ENCODE peak calls at places on chromosomes 6 and 20, in ten cellular contexts. Z is CD8-positive, alpha-beta T cell; A is psoas muscle; W is hepatocyte; N is GM23338; D is prostate gland; F is heart left ventricle; S is PC-3; O is cardiac muscle cell; J is aorta. X is an unnamed sample.

GRCh38 chr6:80269331-80269730 is 162.9 kb downstream of the BCKDHB start:
- DNase-seq in Z (no peak), A (no peak), W (no peak), N (no peak), D (no peak), F (no peak), S (no peak), O (no peak), J (no peak), X (no peak)

GRCh38 chr6:41598670-41599014 is 39.6 kb upstream of the MDFI start:
- DNase-seq in Z (no peak), A (no peak), W (no peak), N (no peak), D (no peak), F (no peak), S (no peak), O (no peak), J (peak; percentile 27), X (peak; percentile 11)

GRCh38 chr20:57414867-57415592 is 23.8 kb downstream of the RBM38 start:
- DNase-seq in Z (no peak), A (no peak), W (no peak), N (no peak), D (no peak), F (no peak), S (peak; percentile 34), O (peak; percentile 30), J (peak; percentile 64), X (no peak)

GRCh38 chr20:54433653-54434052 is 41.7 kb upstream of the DOK5 start:
- DNase-seq in Z (no peak), A (no peak), W (no peak), N (no peak), D (peak; percentile 6), F (no peak), S (no peak), O (no peak), J (no peak), X (no peak)

GRCh38 chr20:45154183-45154582 is 20.5 kb upstream of the PI3 start:
- DNase-seq in Z (no peak), A (no peak), W (no peak), N (peak; percentile 8), D (no peak), F (no peak), S (no peak), O (peak; percentile 40), J (no peak), X (no peak)

GRCh38 chr6:34798057-34798456 is 6.2 kb downstream of the BLTP3A start:
- DNase-seq in Z (no peak), A (no peak), W (no peak), N (no peak), D (no peak), F (no peak), S (no peak), O (no peak), J (no peak), X (no peak)

GRCh38 chr6:90328004-90328403 is 31.4 kb upstream of the BACH2 start:
- DNase-seq in Z (no peak), A (no peak), W (no peak), N (no peak), D (no peak), F (no peak), S (peak; percentile 54), O (no peak), J (no peak), X (no peak)

GRCh38 chr6:113570176-113570575 is 287.0 kb upstream of the MARCKS start:
- DNase-seq in Z (no peak), A (no peak), W (no peak), N (no peak), D (no peak), F (no peak), S (no peak), O (peak; percentile 45), J (no peak), X (no peak)

GRCh38 chr6:85690071-85690470 is 47.4 kb upstream of the SYNCRIP start:
- DNase-seq in Z (no peak), A (no peak), W (no peak), N (no peak), D (no peak), F (no peak), S (no peak), O (no peak), J (no peak), X (no peak)

GRCh38 chr6:48078092-48078491 is 32.9 kb downstream of the PTCHD4 start:
- DNase-seq in Z (no peak), A (no peak), W (no peak), N (no peak), D (no peak), F (no peak), S (peak; percentile 72), O (peak; percentile 20), J (no peak), X (no peak)

GRCh38 chr20:52312131-52312729 is 120.7 kb upstream of the ZFP64 start:
- DNase-seq in Z (peak; percentile 53), A (no peak), W (peak; percentile 79), N (peak; percentile 80), D (peak; percentile 45), F (peak; percentile 25), S (peak; percentile 90), O (peak; percentile 78), J (no peak), X (peak; percentile 16)

GRCh38 chr6:159119835-159120234 is 49.4 kb upstream of the FNDC1 start:
- DNase-seq in Z (no peak), A (no peak), W (no peak), N (no peak), D (no peak), F (no peak), S (no peak), O (no peak), J (no peak), X (no peak)

DNA sequence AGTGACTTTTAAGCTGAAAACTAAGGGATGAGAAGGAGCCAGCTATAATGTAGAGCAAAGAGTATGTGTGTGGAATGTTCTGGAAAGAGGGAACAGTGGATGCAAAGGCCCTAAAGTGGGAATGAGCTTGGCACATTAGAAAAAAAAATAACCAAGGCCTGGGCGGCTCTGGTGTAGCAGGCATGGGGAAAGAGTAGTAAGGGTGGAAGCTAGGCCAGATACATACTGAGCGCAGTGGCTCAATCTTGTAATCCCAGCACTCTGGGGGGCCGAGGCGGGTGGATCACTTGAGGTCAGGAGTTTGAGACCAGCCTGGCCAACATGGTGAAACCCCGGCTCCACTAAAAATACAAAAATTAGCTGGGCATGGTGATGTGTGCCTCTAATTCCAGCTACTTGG is 8.4 kb downstream of the GGT7 start:
- DNase-seq in Z (no peak), A (no peak), W (no peak), N (no peak), D (no peak), F (no peak), S (no peak), O (no peak), J (no peak), X (no peak)
- H3K4me1 ChIP-seq in Z (no peaks in the 10 kb centered on the region), A (peaks cover 25% of the 10 kb centered on the region), W (no peaks in the 10 kb centered on the region), N (peaks cover 8% of the 10 kb centered on the region), D (no peaks in the 10 kb centered on the region), F (no peaks in the 10 kb centered on the region), S (no peaks in the 10 kb centered on the region), O (no peaks in the 10 kb centered on the region), J (no peaks in the 10 kb centered on the region), X (no peaks in the 10 kb centered on the region)

DNA sequence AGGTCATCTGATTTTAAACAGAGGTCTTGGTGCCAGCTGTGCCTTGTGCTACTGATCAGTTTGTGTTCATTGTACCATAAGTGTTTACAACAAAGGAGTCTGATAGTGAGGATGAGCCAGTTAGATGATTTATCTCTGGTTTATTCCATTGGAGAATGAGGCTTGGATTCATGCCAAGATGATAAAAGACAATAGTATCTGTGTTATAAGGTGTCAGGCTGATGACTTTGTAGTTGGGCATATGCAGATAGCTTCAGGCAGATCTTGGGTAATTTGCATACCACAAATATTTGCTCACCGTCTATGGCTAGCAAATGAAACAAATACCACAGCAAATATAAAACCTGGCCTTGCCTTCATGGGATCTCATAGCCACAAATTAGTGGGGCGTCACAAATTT is 43.3 kb upstream of the PHACTR2 start:
- DNase-seq in Z (no peak), A (no peak), W (no peak), N (no peak), D (no peak), F (no peak), S (peak; percentile 9), O (no peak), J (no peak), X (no peak)
- H3K4me1 ChIP-seq in Z (no peaks in the 10 kb centered on the region), A (no peaks in the 10 kb centered on the region), W (no peaks in the 10 kb centered on the region), N (no peaks in the 10 kb centered on the region), D (no peaks in the 10 kb centered on the region), F (no peaks in the 10 kb centered on the region), S (no peaks in the 10 kb centered on the region), O (no peaks in the 10 kb centered on the region), J (peaks cover 2% of the 10 kb centered on the region), X (no peaks in the 10 kb centered on the region)

GRCh38 chr6:4397307-4397706 is 261.9 kb upstream of the ECI2 start:
- DNase-seq in Z (no peak), A (peak; percentile 33), W (no peak), N (no peak), D (no peak), F (no peak), S (no peak), O (no peak), J (no peak), X (no peak)

GRCh38 chr6:4402477-4402976 is 267.2 kb upstream of the ECI2 start:
- DNase-seq in Z (no peak), A (peak; percentile 42), W (no peak), N (no peak), D (no peak), F (peak; percentile 49), S (peak; percentile 93), O (peak; percentile 88), J (no peak), X (no peak)

GRCh38 chr6:4401408-4402367 is 266.3 kb upstream of the ECI2 start:
- DNase-seq in Z (no peak), A (peak; percentile 30), W (no peak), N (no peak), D (no peak), F (peak; percentile 31), S (peak; percentile 89), O (peak; percentile 32), J (no peak), X (peak; percentile 39)

GRCh38 chr6:4398806-4399205 is 263.4 kb upstream of the ECI2 start:
- DNase-seq in Z (no peak), A (no peak), W (no peak), N (no peak), D (no peak), F (no peak), S (no peak), O (no peak), J (no peak), X (no peak)

GRCh38 chr6:4399656-4400055 is 264.3 kb upstream of the ECI2 start:
- DNase-seq in Z (no peak), A (no peak), W (no peak), N (no peak), D (no peak), F (no peak), S (no peak), O (no peak), J (no peak), X (no peak)
- H3K4me1 ChIP-seq in Z (no peaks in the 10 kb centered on the region), A (peaks cover 50% of the 10 kb centered on the region), W (peaks cover 5% of the 10 kb centered on the region), N (no peaks in the 10 kb centered on the region), D (no peaks in the 10 kb centered on the region), F (peaks cover 35% of the 10 kb centered on the region), S (peaks cover 26% of the 10 kb centered on the region), O (peaks cover 16% of the 10 kb centered on the region), J (peaks cover 2% of the 10 kb centered on the region), X (peaks cover 11% of the 10 kb centered on the region)

DNA sequence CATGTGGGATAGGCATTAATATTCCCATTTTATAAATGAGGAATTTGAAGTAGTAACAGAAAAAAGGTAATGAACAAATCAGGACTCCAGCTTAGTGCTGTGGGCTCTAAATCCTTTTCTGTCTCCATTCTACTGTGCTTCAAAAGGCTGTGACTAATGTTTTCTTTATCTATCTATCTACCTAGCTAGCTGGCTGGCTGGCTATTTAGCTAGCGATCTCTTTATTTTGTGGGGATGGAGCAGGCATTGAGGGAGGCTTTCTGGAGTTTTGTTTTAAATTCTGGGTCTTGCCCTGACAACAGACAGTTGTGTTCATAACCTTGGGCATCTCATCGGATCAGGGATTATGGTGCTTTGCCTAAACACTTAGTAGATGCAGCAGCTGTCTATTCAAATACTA is 139.2 kb downstream of the SOX4 start:
- DNase-seq in Z (no peak), A (no peak), W (no peak), N (no peak), D (no peak), F (no peak), S (peak; percentile 40), O (no peak), J (no peak), X (no peak)
- H3K4me1 ChIP-seq in Z (no peaks in the 10 kb centered on the region), A (no peaks in the 10 kb centered on the region), W (peaks cover 12% of the 10 kb centered on the region), N (peaks cover 73% of the 10 kb centered on the region), D (no peaks in the 10 kb centered on the region), F (peaks cover 9% of the 10 kb centered on the region), S (peaks cover 33% of the 10 kb centered on the region), O (peaks cover 10% of the 10 kb centered on the region), J (peaks cover 1% of the 10 kb centered on the region), X (no peaks in the 10 kb centered on the region)